ENCODE peak calls at places on chromosomes 11 and 22, in nine cellular contexts. E is A549, D is choroid plexus epithelial cell, W is OCI-LY7, N is suprapubic skin, J is fibroblast of lung, T is upper lobe of right lung, K is AG04449, Q is Peyer's patch. I is an unnamed sample.

GRCh38 chr11:70547821-70548670 is 149.7 kb downstream of the CTTN start:
- DNase-seq in W (no peak), Q (no peak), J (no peak), D (no peak), N (no peak), E (no peak), T (no peak), K (no peak), I (no peak)

GRCh38 chr11:36376888-36377758 is 81.0 kb downstream of the PRR5L start:
- DNase-seq in D (peak), T (peak), J (peak), N (no peak), Q (peak), K (no peak), W (no peak), E (peak), I (peak)

GRCh38 chr22:46287873-46288751 is 8.6 kb upstream of the GTSE1 start:
- DNase-seq in K (no peak), J (no peak), N (no peak), T (peak), W (peak), Q (peak), E (no peak), D (no peak), I (no peak)

GRCh38 chr11:102390667-102391449 is 43.8 kb downstream of the BIRC2 start:
- DNase-seq in K (no peak), Q (peak), N (peak), T (no peak), D (peak), E (peak), J (peak), W (peak), I (peak)

GRCh38 chr22:50173221-50173982 is 2.9 kb downstream of the PANX2 start:
- DNase-seq in D (no peak), W (peak), K (no peak), J (no peak), T (no peak), N (no peak), Q (no peak), E (no peak), I (no peak)

GRCh38 chr11:72630104-72630852 is 43.9 kb downstream of the PDE2A start:
- DNase-seq in N (no peak), D (peak), Q (no peak), E (no peak), K (no peak), W (no peak), T (no peak), J (no peak), I (no peak)

GRCh38 chr11:72813740-72814138 is 472 bp upstream of the ATG16L2 start:
- DNase-seq in Q (peak), T (peak), K (no peak), N (no peak), D (peak), J (no peak), E (peak), W (peak), I (peak)

GRCh38 chr11:128814856-128815705 is 52.0 kb downstream of the KCNJ1 start:
- DNase-seq in N (no peak), E (no peak), D (peak), Q (no peak), K (peak), W (no peak), T (no peak), J (peak), I (peak)

GRCh38 chr11:93513763-93514162 is 29.4 kb downstream of the SMCO4 start:
- DNase-seq in T (no peak), N (no peak), W (no peak), Q (no peak), D (no peak), J (no peak), E (no peak), K (no peak), I (no peak)

GRCh38 chr11:130847517-130847916 is 68.8 kb downstream of the SNX19 start:
- DNase-seq in N (no peak), Q (no peak), E (peak), T (no peak), W (no peak), J (peak), D (peak), K (peak), I (peak)

GRCh38 chr22:35648066-35649025 is at the start of gene APOL6:
- DNase-seq in T (no peak), N (no peak), E (peak), D (peak), W (peak), Q (peak), J (peak), K (no peak), I (peak)

GRCh38 chr11:66183581-66184048 is 84.8 kb upstream of the RAB1B start:
- DNase-seq in N (no peak), D (peak), K (no peak), W (peak), J (no peak), Q (no peak), E (no peak), T (no peak), I (peak)

GRCh38 chr22:43881091-43882061 is 10.4 kb downstream of the PNPLA5 start:
- DNase-seq in N (no peak), K (no peak), W (no peak), J (no peak), E (no peak), D (no peak), T (peak), Q (no peak), I (no peak)

GRCh38 chr11:32233276-32233675 is 142.4 kb downstream of the RCN1 start:
- DNase-seq in N (no peak), E (no peak), D (no peak), K (no peak), Q (no peak), J (no peak), W (no peak), T (no peak), I (no peak)

GRCh38 chr11:2526808-2527381 is 82.1 kb downstream of the KCNQ1 start:
- DNase-seq in Q (peak), K (no peak), E (no peak), J (no peak), N (peak), T (peak), D (peak), W (peak), I (no peak)

GRCh38 chr11:88188251-88189030 is 13.2 kb upstream of the RAB38 start:
- DNase-seq in D (peak), E (no peak), N (no peak), W (no peak), K (no peak), Q (no peak), J (peak), T (no peak), I (no peak)

GRCh38 chr11:88174627-88175003 is 628 bp downstream of the RAB38 start:
- DNase-seq in D (peak), N (peak), Q (peak), W (peak), K (peak), T (peak), E (peak), J (peak), I (peak)

GRCh38 chr11:19232910-19233503 is 7.7 kb downstream of the E2F8 start:
- DNase-seq in N (no peak), T (no peak), W (no peak), Q (no peak), E (peak), J (peak), K (peak), D (peak), I (peak)

GRCh38 chr11:11672764-11673163 is 51.0 kb upstream of the GALNT18 start:
- DNase-seq in T (no peak), Q (no peak), N (no peak), E (no peak), J (no peak), W (no peak), K (no peak), D (no peak), I (no peak)

GRCh38 chr11:114564836-114565235 is 5.2 kb upstream of the NXPE1 start:
- DNase-seq in D (no peak), N (no peak), T (no peak), Q (no peak), K (no peak), W (no peak), E (no peak), J (peak), I (peak)

GRCh38 chr11:132448334-132448995 is 1078.0 kb downstream of the NTM start:
- DNase-seq in J (peak), T (no peak), E (no peak), N (no peak), K (no peak), D (peak), Q (no peak), W (no peak), I (no peak)

GRCh38 chr11:15945726-15946125 is 410.6 kb downstream of the SOX6 start:
- DNase-seq in T (no peak), J (no peak), Q (no peak), K (no peak), W (no peak), D (no peak), E (no peak), N (no peak), I (no peak)

GRCh38 chr11:12577746-12578644 is 96.2 kb upstream of the TEAD1 start:
- DNase-seq in N (no peak), W (no peak), T (no peak), J (peak), Q (no peak), D (no peak), E (peak), K (no peak), I (no peak)

GRCh38 chr11:19551454-19551853 is 161.2 kb upstream of the NAV2 start:
- DNase-seq in Q (no peak), N (no peak), K (no peak), W (no peak), T (no peak), E (no peak), D (no peak), J (no peak), I (no peak)

GRCh38 chr11:123235117-123235686 is 40.2 kb upstream of the CLMP start:
- DNase-seq in K (no peak), N (peak), Q (peak), T (no peak), E (peak), J (no peak), D (peak), W (peak), I (peak)

GRCh38 chr22:42064629-42065028 is 6.0 kb downstream of the NAGA start:
- DNase-seq in D (no peak), E (no peak), Q (peak), J (no peak), N (no peak), T (no peak), W (no peak), K (no peak), I (no peak)

GRCh38 chr11:17391493-17392355 is 3.3 kb upstream of the KCNJ11 start:
- DNase-seq in W (peak), T (no peak), Q (no peak), N (no peak), J (no peak), E (no peak), D (no peak), K (no peak), I (no peak)

GRCh38 chr11:34276465-34276864 is 81.3 kb downstream of the ABTB2 start:
- DNase-seq in K (no peak), D (no peak), N (no peak), Q (no peak), T (no peak), E (no peak), W (no peak), J (no peak), I (no peak)

GRCh38 chr22:24076091-24076867 is 65.2 kb downstream of the CABIN1 start:
- DNase-seq in W (no peak), J (no peak), Q (no peak), D (no peak), K (no peak), N (peak), E (no peak), T (peak), I (peak)

GRCh38 chr11:25453471-25453870 is 878.5 kb upstream of the ANO3 start:
- DNase-seq in N (no peak), E (no peak), D (no peak), W (no peak), J (no peak), K (no peak), T (no peak), Q (no peak), I (no peak)

GRCh38 chr11:123020968-123021367 is 39.3 kb upstream of the BSX start:
- DNase-seq in Q (no peak), W (peak), N (no peak), D (peak), J (peak), T (peak), K (no peak), E (peak), I (peak)

GRCh38 chr11:27216268-27217149 is 146.5 kb downstream of the CCDC34 start:
- DNase-seq in N (no peak), W (no peak), Q (no peak), E (no peak), D (peak), T (peak), K (no peak), J (peak), I (no peak)

GRCh38 chr11:64790205-64791095 is 12.1 kb upstream of the SF1 start:
- DNase-seq in K (no peak), Q (no peak), W (no peak), T (peak), E (no peak), J (no peak), N (no peak), D (no peak), I (no peak)

GRCh38 chr11:64090811-64091516 is 55.2 kb downstream of the FLRT1 start:
- DNase-seq in E (peak), K (no peak), Q (no peak), T (no peak), J (no peak), W (peak), D (peak), N (no peak), I (peak)

GRCh38 chr11:112033902-112034301 is 8.7 kb downstream of the DLAT start:
- DNase-seq in K (no peak), Q (no peak), N (no peak), J (no peak), T (no peak), D (no peak), E (no peak), W (no peak), I (no peak)
- H3K4me3 ChIP-seq in K (no peak), Q (no peak), N (no peak), J (no peak), T (no peak), D (no peak), E (no peak), W (no peak), I (no peak)

GRCh38 chr11:67261942-67262681 is 4.2 kb upstream of the GRK2 start:
- DNase-seq in W (no peak), K (no peak), E (no peak), T (peak), D (no peak), J (no peak), Q (peak), N (no peak), I (no peak)

GRCh38 chr11:67264260-67264659 is 2.0 kb upstream of the GRK2 start:
- DNase-seq in W (no peak), D (no peak), N (no peak), J (no peak), T (no peak), K (no peak), E (no peak), Q (no peak), I (no peak)

GRCh38 chr11:67264886-67265632 is 1.2 kb upstream of the GRK2 start:
- DNase-seq in N (no peak), K (no peak), T (peak), E (no peak), Q (peak), D (no peak), W (no peak), J (no peak), I (no peak)

GRCh38 chr11:67261635-67261941 is 4.7 kb upstream of the GRK2 start:
- DNase-seq in E (no peak), N (no peak), K (no peak), W (no peak), Q (no peak), D (no peak), J (no peak), T (no peak), I (no peak)

DNA sequence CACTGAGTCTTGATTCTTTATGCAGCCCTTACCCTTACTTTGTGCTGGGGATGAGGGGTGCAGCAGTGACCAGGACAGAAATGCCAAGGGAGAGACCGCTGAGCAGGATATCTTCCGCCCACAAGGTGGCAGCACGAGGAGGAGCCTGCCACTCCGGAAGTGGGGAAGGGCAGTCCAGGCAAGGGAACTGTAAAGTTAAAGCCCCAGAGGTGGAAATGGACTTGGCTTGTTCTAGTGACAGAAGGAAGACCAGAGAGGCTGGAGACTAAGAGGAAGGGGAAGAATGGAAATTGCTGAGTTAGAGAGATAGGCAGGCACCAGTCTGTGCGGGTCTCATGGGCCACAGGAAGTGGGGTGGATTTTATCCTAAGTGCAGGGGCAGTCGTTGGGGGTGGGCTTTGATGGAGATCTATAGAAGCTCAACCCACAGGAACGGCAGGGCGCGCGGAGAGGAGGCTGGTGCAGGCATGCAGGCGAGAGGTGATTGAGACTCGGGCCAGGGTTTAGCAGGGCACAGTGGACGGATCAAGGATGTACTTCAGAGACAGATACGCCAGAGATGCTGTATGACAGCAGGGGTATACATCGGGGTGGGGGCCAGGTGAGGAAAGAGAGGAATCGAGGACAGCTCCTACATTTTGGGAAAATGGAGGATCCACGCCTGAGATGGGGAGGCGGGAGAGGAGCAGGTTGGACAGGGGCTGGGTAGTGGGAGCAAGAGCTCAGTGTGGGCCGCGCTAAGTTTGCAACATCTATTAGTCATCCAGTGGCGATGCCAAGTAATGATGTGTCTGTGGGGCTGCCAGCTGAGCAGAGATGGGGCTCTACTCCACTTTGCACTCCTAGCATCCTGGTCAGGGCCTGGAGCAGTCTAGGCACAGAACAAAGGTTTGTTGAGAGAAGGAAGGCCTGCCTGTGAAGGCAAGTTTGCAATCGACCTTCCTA is 3.3 kb upstream of the GRK2 start:
- DNase-seq in D (peak), J (peak), Q (peak), K (no peak), N (no peak), E (peak), W (peak), T (peak), I (peak)
- H3K4me3 ChIP-seq in D (no peak), J (no peak), Q (no peak), K (no peak), N (no peak), E (no peak), W (peak), T (no peak), I (no peak)

GRCh38 chr22:39527481-39527961 is 5.0 kb downstream of the RPS19BP1 start:
- DNase-seq in T (no peak), Q (peak), D (peak), W (peak), K (no peak), E (no peak), J (no peak), N (no peak), I (no peak)

GRCh38 chr22:39526736-39527171 is 5.8 kb downstream of the RPS19BP1 start:
- DNase-seq in K (no peak), W (peak), E (no peak), T (no peak), N (no peak), Q (no peak), J (no peak), D (no peak), I (no peak)

GRCh38 chr22:39529487-39529851 is 3.1 kb downstream of the RPS19BP1 start:
- DNase-seq in Q (no peak), K (no peak), E (no peak), W (peak), J (no peak), T (no peak), N (no peak), D (no peak), I (no peak)

GRCh38 chr22:39528681-39529486 is 3.7 kb downstream of the RPS19BP1 start:
- DNase-seq in K (peak), E (peak), N (peak), D (peak), W (peak), Q (peak), J (peak), T (peak), I (peak)

DNA sequence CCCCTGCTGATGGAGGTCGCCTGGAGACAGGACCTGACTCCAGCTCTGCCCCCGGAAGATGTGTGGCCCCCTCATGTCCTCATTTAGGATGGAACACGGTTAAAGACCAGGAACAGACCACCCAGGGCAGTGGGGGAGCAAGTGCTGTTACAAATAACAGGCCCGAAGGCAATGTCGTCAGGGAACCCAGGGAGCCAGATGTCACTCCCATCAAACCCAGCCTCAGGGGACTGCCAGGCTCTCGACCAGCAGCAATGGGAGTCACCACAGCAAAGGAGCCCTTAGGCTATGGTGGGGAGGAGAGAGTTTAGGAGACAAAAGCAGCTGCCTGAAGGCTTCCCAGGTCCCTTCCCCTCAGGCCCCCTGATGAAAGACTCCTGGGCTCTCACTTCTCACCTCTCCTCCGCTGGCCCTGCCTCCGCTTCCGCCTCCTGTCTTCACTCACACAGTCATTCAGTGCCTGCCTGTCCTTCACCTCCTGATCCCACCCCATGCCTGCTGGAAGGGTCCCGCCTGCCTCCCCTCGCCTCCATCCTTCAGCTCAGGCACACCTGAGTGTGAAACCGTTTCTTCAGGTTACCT is 4.4 kb downstream of the RPS19BP1 start:
- DNase-seq in N (no peak), T (no peak), J (no peak), E (no peak), K (no peak), W (no peak), Q (no peak), D (no peak), I (no peak)
- H3K4me3 ChIP-seq in N (peak), T (no peak), J (no peak), E (no peak), K (no peak), W (peak), Q (no peak), D (no peak), I (no peak)

DNA sequence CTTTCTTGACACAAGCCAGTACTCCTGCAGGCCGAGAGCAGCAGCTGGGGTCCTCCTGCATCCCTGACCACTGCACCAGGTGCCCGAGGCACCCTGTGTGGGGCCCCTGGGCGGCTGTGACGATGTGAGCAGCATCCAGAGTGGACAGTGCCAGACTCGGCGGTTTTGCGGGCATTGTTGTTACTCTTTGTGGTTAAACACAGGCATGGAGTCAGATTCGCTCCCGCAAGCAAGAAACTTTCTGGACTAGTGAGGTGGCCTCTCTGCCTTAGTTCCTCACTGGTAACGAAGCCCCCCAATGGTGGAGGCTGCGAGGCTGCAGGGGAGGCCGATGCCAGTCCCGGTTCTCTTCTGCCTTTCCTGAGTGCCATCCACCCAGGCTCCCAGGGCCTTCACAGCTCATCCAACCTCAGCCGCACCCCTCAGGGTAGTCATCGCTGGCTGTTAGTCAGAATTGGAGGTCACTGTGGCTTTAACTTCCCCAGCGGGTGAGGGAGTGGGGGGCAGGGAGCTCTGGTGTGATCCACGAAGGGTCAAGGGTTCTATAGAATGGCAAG is 3.7 kb upstream of the CLDN5 start:
- DNase-seq in K (no peak), J (peak), D (peak), E (no peak), W (no peak), T (peak), N (peak), Q (no peak), I (peak)
- H3K4me3 ChIP-seq in K (no peak), J (no peak), D (no peak), E (no peak), W (no peak), T (no peak), N (no peak), Q (no peak), I (no peak)

I was measured in fibroblast of mammary gland.